ENCODE peak calls at places on chromosomes 4 and X, in eight cellular contexts. I is SW480; U is Caki2; T is DND-41; R is activated naive CD4-positive, alpha-beta T cell treated with anti-CD3 and anti-CD28 coated beads for 36 hours; K is ecto neural progenitor cell; V is heart left ventricle; J is T-helper 2 cell. O is an unnamed sample.

GRCh38 chr4:155854597-155855226 is 11.4 kb downstream of the ASIC5 start:
- DNase-seq in R (no peak), U (peak), I (no peak), J (no peak), T (no peak), K (peak), V (no peak), O (no peak)

GRCh38 chrX:151393514-151393913 is 3.5 kb upstream of the VMA21 start:
- DNase-seq in R (peak), I (no peak), V (no peak), T (peak), K (peak), J (peak), U (no peak), O (peak)

GRCh38 chrX:13323241-13323640 is 3.4 kb upstream of the ATXN3L start:
- DNase-seq in J (no peak), T (no peak), V (no peak), U (no peak), R (no peak), I (no peak), K (no peak), O (no peak)

GRCh38 chrX:24799078-24799477 is 105.4 kb downstream of the POLA1 start:
- DNase-seq in V (no peak), J (no peak), U (no peak), R (no peak), I (no peak), T (no peak), K (no peak), O (no peak)

GRCh38 chr4:99634742-99635360 is 22.8 kb downstream of the C4orf54 start:
- DNase-seq in R (no peak), J (no peak), K (no peak), T (no peak), V (no peak), U (no peak), I (no peak), O (no peak)

GRCh38 chrX:38262715-38263620 is 42.3 kb upstream of the SRPX start:
- DNase-seq in T (no peak), J (no peak), V (no peak), R (no peak), K (no peak), U (no peak), I (no peak), O (no peak)

GRCh38 chr4:112173593-112174559 is 28.6 kb downstream of the FAM241A start:
- DNase-seq in T (no peak), J (no peak), U (no peak), V (no peak), R (no peak), K (no peak), I (no peak), O (no peak)

GRCh38 chr4:157217708-157218107 is 2.8 kb upstream of the GRIA2 start:
- DNase-seq in I (no peak), K (no peak), R (no peak), V (no peak), J (no peak), T (no peak), U (no peak), O (no peak)

GRCh38 chr4:128225148-128225547 is 62.5 kb downstream of the PGRMC2 start:
- DNase-seq in T (no peak), U (no peak), I (no peak), V (no peak), J (no peak), R (no peak), K (no peak), O (no peak)

GRCh38 chr4:99159699-99160098 is 15.6 kb upstream of the ADH4 start:
- DNase-seq in V (no peak), R (no peak), K (no peak), I (peak), T (no peak), J (no peak), U (no peak), O (no peak)

GRCh38 chrX:71081348-71082148 is 13.4 kb upstream of the SNX12 start:
- DNase-seq in J (no peak), V (no peak), U (no peak), R (no peak), K (no peak), T (no peak), I (no peak), O (no peak)

GRCh38 chrX:14022019-14022418 is 7.7 kb downstream of the GEMIN8 start:
- DNase-seq in R (no peak), U (no peak), J (no peak), T (no peak), V (no peak), K (no peak), I (no peak), O (no peak)

GRCh38 chr4:76305971-76306881 is at the start of gene STBD1:
- DNase-seq in U (peak), T (no peak), I (peak), K (peak), J (no peak), R (peak), V (peak), O (peak)

GRCh38 chr4:51895816-51896408 is 53.0 kb downstream of the DCUN1D4 start:
- DNase-seq in J (peak), U (peak), R (peak), K (peak), I (peak), T (peak), V (peak), O (peak)

GRCh38 chrX:72041901-72042859 is 89.5 kb downstream of the RTL5 start:
- DNase-seq in I (no peak), V (no peak), J (no peak), T (no peak), U (no peak), K (no peak), R (no peak), O (no peak)

GRCh38 chr4:119106036-119107000 is 29.3 kb upstream of the MYOZ2 start:
- DNase-seq in K (no peak), U (no peak), J (no peak), V (no peak), R (no peak), T (no peak), I (no peak), O (no peak)

GRCh38 chrX:150416469-150416868 is 53.4 kb downstream of the MAMLD1 start:
- DNase-seq in V (no peak), R (no peak), U (no peak), J (no peak), T (no peak), K (no peak), I (no peak), O (no peak)

GRCh38 chr4:38958453-38958852 is 73.8 kb downstream of the TMEM156 start:
- DNase-seq in I (no peak), V (no peak), R (no peak), T (no peak), K (no peak), J (no peak), U (no peak), O (no peak)

GRCh38 chr4:128775916-128776315 is 33.6 kb upstream of the JADE1 start:
- DNase-seq in U (no peak), V (no peak), J (no peak), K (no peak), T (no peak), I (no peak), R (no peak), O (no peak)

GRCh38 chr4:40915318-40916217 is 165.8 kb downstream of the NSUN7 start:
- DNase-seq in I (no peak), J (peak), V (no peak), K (no peak), R (no peak), U (peak), T (no peak), O (peak)

GRCh38 chrX:81489987-81490386 is 288.1 kb downstream of the SH3BGRL start:
- DNase-seq in R (no peak), T (no peak), U (no peak), V (no peak), J (no peak), I (no peak), K (no peak), O (no peak)

GRCh38 chr4:173013232-173013932 is 155.2 kb upstream of the GALNT7 start:
- DNase-seq in T (peak), I (peak), R (peak), K (peak), J (peak), U (peak), V (no peak), O (peak)

GRCh38 chr4:110644008-110644407 is 21.1 kb upstream of the PITX2 start:
- DNase-seq in V (no peak), J (no peak), I (no peak), K (no peak), U (no peak), T (no peak), R (no peak), O (no peak)

GRCh38 chr4:39043058-39043696 is 11.0 kb upstream of the TMEM156 start:
- DNase-seq in K (no peak), R (no peak), J (no peak), V (no peak), I (peak), U (peak), T (no peak), O (no peak)

GRCh38 chr4:1748465-1748995 is 27.2 kb downstream of the TACC3 start:
- DNase-seq in U (peak), R (peak), V (peak), K (peak), I (peak), J (peak), T (peak), O (peak)

GRCh38 chrX:30865020-30865419 is 24.0 kb downstream of the TAB3 start:
- DNase-seq in J (no peak), R (peak), K (no peak), U (peak), I (peak), T (no peak), V (no peak), O (peak)

GRCh38 chr4:122874194-122874593 is 47.6 kb downstream of the FGF2 start:
- DNase-seq in T (no peak), R (no peak), J (no peak), I (no peak), K (no peak), V (no peak), U (no peak), O (no peak)

GRCh38 chrX:134622056-134622812 is 36.0 kb downstream of the PLAC1 start:
- DNase-seq in I (peak), V (no peak), K (no peak), T (peak), J (no peak), R (peak), U (peak), O (peak)

GRCh38 chr4:82084747-82085146 is 289.0 kb downstream of the HNRNPD start:
- DNase-seq in T (no peak), K (no peak), I (no peak), U (no peak), V (no peak), J (no peak), R (no peak), O (no peak)

GRCh38 chrX:132333351-132333750 is 114.1 kb upstream of the RAP2C start:
- DNase-seq in V (no peak), R (no peak), T (no peak), K (no peak), U (no peak), I (no peak), J (no peak), O (no peak)

GRCh38 chr4:148442830-148443549 is 776 bp upstream of the NR3C2 start:
- DNase-seq in V (no peak), T (no peak), R (no peak), J (peak), K (no peak), U (no peak), I (no peak), O (no peak)

GRCh38 chr4:149896428-149896827 is 80.8 kb upstream of the IQCM start:
- DNase-seq in T (no peak), K (no peak), I (peak), V (no peak), R (no peak), U (peak), J (no peak), O (no peak)

GRCh38 chrX:48919947-48920712 is 1.3 kb upstream of the PIM2 start:
- DNase-seq in I (no peak), K (no peak), T (no peak), U (no peak), R (peak), V (no peak), J (no peak), O (peak)

GRCh38 chrX:22135171-22135711 is 103.1 kb downstream of the PHEX start:
- DNase-seq in R (no peak), K (peak), J (no peak), U (peak), I (no peak), V (no peak), T (no peak), O (no peak)

GRCh38 chr4:184906480-184907097 is 80.8 kb upstream of the ACSL1 start:
- DNase-seq in T (no peak), R (no peak), U (no peak), J (no peak), I (no peak), V (no peak), K (no peak), O (no peak)

GRCh38 chr4:166435449-166435848 is 562.4 kb downstream of the TLL1 start:
- DNase-seq in J (no peak), K (no peak), V (no peak), I (peak), U (no peak), R (no peak), T (no peak), O (no peak)

GRCh38 chrX:50111762-50112161 is 89.0 kb downstream of the AKAP4 start:
- DNase-seq in R (no peak), V (peak), T (no peak), K (no peak), J (no peak), I (no peak), U (no peak), O (no peak)

GRCh38 chr4:42151568-42152506 is 618 bp downstream of the BEND4 start:
- DNase-seq in U (no peak), R (peak), V (peak), T (no peak), J (no peak), I (no peak), K (peak), O (peak)

GRCh38 chr4:40916880-40917279 is 167.1 kb downstream of the NSUN7 start:
- DNase-seq in J (peak), I (no peak), U (no peak), R (peak), T (peak), V (peak), K (peak), O (peak)